ENCODE peak calls at places on chromosomes 6 and 20, in four cellular contexts. V, X, Z and B are unnamed samples.

GRCh38 chr20:4782373-4782772 is 60.7 kb downstream of the PRND start:
- DNase-seq in V (no peak), X (no peak), Z (no peak), B (no peak)

GRCh38 chr20:7939663-7940062 is 595 bp downstream of the HAO1 start:
- DNase-seq in V (no peak), X (no peak), Z (no peak), B (no peak)

GRCh38 chr6:52662031-52662430 is 8.9 kb upstream of the TMEM14A start:
- DNase-seq in V (no peak), X (no peak), Z (no peak), B (no peak)

GRCh38 chr6:44735631-44735963 is 348.1 kb downstream of the CDC5L start:
- DNase-seq in V (no peak), X (no peak), Z (no peak), B (no peak)

GRCh38 chr20:44324343-44324742 is 12.5 kb upstream of the R3HDML start:
- DNase-seq in V (no peak), X (no peak), Z (no peak), B (no peak)

GRCh38 chr20:62850333-62850974 is 11.2 kb downstream of the TCFL5 start:
- DNase-seq in V (no peak), X (no peak), Z (no peak), B (no peak)

GRCh38 chr20:57772349-57772964 is 62.6 kb upstream of the PMEPA1 start:
- DNase-seq in V (no peak), X (no peak), Z (no peak), B (peak)

GRCh38 chr6:39882567-39882953 is 51.7 kb downstream of the MOCS1 start:
- DNase-seq in V (peak), X (no peak), Z (peak), B (no peak)

GRCh38 chr6:128118401-128118800 is 217.5 kb upstream of the THEMIS start:
- DNase-seq in V (no peak), X (no peak), Z (no peak), B (no peak)

GRCh38 chr6:11852061-11852619 is 73.5 kb upstream of the ADTRP start:
- DNase-seq in V (no peak), X (no peak), Z (no peak), B (no peak)

GRCh38 chr6:82040405-82041221 is 206.9 kb downstream of the IBTK start:
- DNase-seq in V (no peak), X (peak), Z (peak), B (no peak)

GRCh38 chr6:15907914-15908518 is 220.9 kb upstream of the MYLIP start:
- DNase-seq in V (no peak), X (no peak), Z (no peak), B (no peak)

GRCh38 chr6:89888871-89889270 is 5.4 kb upstream of the GJA10 start:
- DNase-seq in V (no peak), X (no peak), Z (no peak), B (no peak)

GRCh38 chr6:89886378-89887120 is 7.7 kb upstream of the GJA10 start:
- DNase-seq in V (no peak), X (no peak), Z (no peak), B (no peak)

GRCh38 chr6:89887452-89888137 is 6.7 kb upstream of the GJA10 start:
- DNase-seq in V (no peak), X (peak), Z (no peak), B (no peak)

GRCh38 chr6:89888138-89888514 is 6.1 kb upstream of the GJA10 start:
- DNase-seq in V (no peak), X (no peak), Z (no peak), B (no peak)
- TF ChIP-seq POLR2A in V (no peak), X (no peak), Z (no peak), B (no peak)

DNA sequence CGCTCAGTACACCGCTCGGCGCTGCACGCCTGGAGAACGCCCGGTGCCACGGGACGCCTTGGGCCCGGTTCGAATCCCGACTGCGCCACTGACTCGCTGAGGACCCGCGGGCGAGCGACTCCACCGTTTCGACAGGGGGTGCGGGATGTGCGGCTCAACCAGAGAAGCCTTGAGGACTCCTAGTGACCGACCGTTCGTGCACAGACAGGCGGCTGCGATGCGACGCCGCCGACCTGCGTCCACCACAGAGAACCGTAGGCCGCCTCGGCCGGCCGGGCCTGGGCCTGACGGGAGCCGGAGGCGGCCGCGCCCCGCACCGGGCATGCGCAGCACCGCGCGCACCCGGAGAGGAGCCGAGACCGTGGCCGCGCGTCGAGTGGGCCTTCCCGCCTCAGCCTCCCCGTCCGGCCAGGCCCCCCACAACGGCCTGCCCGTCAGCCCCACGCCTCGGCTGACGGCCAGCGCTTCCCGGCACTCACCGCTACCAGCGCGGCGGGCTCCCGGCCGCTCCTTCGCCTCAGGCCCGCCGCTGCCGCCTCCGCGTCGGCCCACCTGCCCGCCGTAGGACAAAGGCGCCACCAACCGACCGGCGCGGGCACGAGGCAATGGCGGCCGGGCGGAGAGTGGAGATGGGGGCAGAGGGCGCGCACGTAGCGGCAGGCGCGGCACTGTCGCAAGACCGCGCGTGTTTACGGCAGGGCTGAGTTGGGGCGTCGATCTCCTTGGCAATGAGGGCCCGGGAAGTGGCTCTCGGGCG is at the start of gene NCOA5:
- DNase-seq in V (peak), X (peak), Z (peak), B (peak)
- TF ChIP-seq EP300 in V (peak), X (no peak), Z (no peak), B (no peak)

DNA sequence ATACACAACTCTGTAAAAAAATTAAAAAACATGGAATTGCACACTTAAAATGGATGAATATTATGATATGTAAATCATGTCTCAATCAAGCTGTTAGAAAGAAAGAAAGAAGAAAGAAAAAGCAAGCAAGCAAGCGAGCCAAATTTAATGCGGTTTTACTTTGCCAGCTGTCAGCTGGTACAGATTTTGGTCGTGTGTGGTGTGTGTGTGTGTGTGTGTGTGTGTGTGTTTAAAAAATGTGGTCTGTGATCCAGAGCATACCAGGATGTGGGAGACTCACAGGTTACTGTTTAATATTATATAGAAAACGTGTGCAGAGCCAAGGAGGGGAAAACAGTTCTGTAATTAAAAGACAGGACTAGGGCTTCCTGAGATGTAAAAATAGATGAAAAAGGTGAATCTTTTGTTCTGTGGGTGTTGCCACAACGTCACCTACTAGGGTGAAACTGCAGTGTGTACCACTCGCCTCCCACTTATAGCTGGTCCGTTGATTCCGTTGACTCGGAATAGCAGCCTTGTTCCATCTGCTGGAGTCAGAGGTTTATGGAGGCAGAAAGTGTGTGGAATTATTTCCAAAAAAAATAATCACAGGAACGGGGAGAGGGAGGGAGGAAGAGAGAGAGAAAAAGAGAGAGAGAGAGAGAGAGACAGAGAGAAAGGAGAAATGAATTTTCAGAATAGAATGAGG is 197.7 kb downstream of the BCAS1 start:
- DNase-seq in V (no peak), X (no peak), Z (no peak), B (no peak)
- H3K4me3 ChIP-seq in V (no peak), X (no peak), Z (no peak), B (no peak)

DNA sequence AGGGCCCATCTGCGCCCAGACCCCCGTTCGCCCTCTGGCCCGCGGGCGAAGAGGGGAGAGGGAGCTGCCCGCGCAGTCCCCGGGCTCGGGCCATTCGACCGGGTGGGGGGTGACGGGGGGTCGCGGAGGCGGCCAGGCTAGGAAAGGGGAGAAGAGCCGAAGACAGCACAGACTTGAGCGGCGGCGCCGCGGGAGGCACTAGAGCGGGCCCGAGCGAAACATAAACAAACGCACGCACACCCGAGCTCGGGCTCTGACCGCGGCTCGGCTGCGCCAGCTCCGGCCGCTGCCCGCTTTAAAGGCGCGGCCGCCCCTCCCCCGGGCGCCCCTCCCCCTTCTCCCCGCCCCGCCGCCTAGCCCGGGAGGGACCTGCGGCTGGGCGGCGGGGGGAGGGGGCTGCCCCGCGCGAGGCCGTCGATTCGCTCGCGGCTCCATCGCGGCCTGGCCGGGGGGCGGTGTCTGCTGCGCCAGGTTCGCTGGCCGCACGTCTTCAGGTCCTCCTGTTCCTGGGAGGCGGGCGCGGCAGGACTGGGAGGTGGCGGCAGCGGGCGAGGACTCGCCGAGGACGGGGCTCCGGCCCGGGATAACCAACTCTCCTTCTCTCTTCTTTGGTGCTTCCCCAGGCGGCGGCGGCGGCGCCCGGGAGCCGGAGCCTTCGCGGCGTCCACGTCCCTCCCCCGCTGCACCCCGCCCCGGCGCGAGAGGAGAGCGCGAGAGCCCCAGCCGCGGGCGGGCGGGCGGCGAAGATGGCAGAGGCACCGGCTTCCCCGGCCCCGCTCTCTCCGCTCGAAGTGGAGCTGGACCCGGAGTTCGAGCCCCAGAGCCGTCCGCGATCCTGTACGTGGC is at the start of gene FOXO3:
- DNase-seq in V (peak), X (peak), Z (peak), B (peak)
- TF ChIP-seq POLR2A in V (peak), X (peak), Z (peak), B (peak)

GRCh38 chr20:61520076-61520639 is 268.1 kb downstream of the CDH4 start:
- DNase-seq in V (no peak), X (no peak), Z (no peak), B (no peak)

GRCh38 chr20:61519488-61519887 is 267.4 kb downstream of the CDH4 start:
- DNase-seq in V (no peak), X (no peak), Z (no peak), B (peak)

GRCh38 chr20:61517419-61517818 is 265.4 kb downstream of the CDH4 start:
- DNase-seq in V (no peak), X (no peak), Z (no peak), B (no peak)

GRCh38 chr20:61516398-61517208 is 264.5 kb downstream of the CDH4 start:
- DNase-seq in V (no peak), X (no peak), Z (no peak), B (no peak)

DNA sequence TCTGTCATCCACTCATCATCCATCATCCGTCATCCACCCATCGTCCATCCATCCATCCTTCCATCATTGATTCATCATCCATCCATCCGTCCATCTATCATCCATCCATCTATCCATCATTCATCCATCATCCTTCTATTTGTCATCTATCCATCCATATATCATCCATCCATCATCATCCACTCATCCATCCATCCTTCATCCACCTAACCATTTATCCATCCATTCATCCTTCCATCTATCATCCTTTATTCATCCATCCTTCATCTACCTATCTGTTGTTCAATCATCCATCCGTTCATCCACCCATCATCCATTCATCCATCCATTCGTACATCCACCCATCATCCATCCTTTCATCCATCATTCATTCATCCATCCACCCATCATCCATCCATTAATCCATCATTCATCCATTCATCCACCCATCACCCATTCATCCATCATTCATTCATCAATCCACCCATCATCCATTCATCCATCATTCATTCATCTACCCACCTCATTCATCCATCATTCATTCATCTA is 266.4 kb downstream of the CDH4 start:
- DNase-seq in V (no peak), X (no peak), Z (no peak), B (no peak)
- TF ChIP-seq EP300 in V (no peak), X (no peak), Z (no peak), B (no peak)

GRCh38 chr6:1812034-1812433 is 202.3 kb downstream of the FOXC1 start:
- DNase-seq in V (no peak), X (no peak), Z (no peak), B (no peak)

GRCh38 chr6:1815827-1816452 is 206.2 kb downstream of the FOXC1 start:
- DNase-seq in V (no peak), X (no peak), Z (no peak), B (no peak)

GRCh38 chr6:1817033-1817761 is 207.5 kb downstream of the FOXC1 start:
- DNase-seq in V (no peak), X (no peak), Z (no peak), B (no peak)

GRCh38 chr6:1812487-1812886 is 202.8 kb downstream of the FOXC1 start:
- DNase-seq in V (no peak), X (no peak), Z (no peak), B (no peak)

GRCh38 chr6:1814279-1814678 is 204.6 kb downstream of the FOXC1 start:
- DNase-seq in V (no peak), X (no peak), Z (no peak), B (no peak)
- H3K4me3 ChIP-seq in V (no peak), X (no peak), Z (no peak), B (no peak)